ENCODE peak calls at places on chromosomes 16 and 17, in seven cellular contexts. L is activated B cell treated with CpG ODN at 0.5 μM for 24 hours, K is HFFc6, S is heart left ventricle, J is GM13977, C is fibroblast of lung, T is GM20000. W is an unnamed sample.

GRCh38 chr16:76579277-76579676 is 302.1 kb downstream of the CNTNAP4 start:
- DNase-seq in S (no peak), J (no peak), K (no peak), C (no peak), T (no peak), L (no peak), W (no peak)

GRCh38 chr16:10736926-10737625 is 6.6 kb upstream of the NUBP1 start:
- DNase-seq in K (peak; percentile 42), J (peak; percentile 80), T (peak; percentile 77), L (no peak), S (peak; percentile 68), C (peak; percentile 72), W (peak; percentile 79)

GRCh38 chr16:1509307-1510221 is 16.4 kb downstream of the TELO2 start:
- DNase-seq in J (no peak), K (no peak), S (peak; percentile 72), T (no peak), C (no peak), L (no peak), W (no peak)

GRCh38 chr16:10754941-10755340 is 11.3 kb downstream of the NUBP1 start:
- DNase-seq in S (no peak), K (peak; percentile 57), C (peak; percentile 43), L (no peak), T (no peak), J (no peak), W (no peak)

GRCh38 chr16:85422374-85423185 is 190.5 kb upstream of the GSE1 start:
- DNase-seq in L (peak; percentile 9), K (no peak), T (no peak), S (peak; percentile 19), C (no peak), J (no peak), W (no peak)

GRCh38 chr16:29821663-29822115 is 1.4 kb downstream of the MVP start:
- DNase-seq in K (peak; percentile 80), S (no peak), C (peak; percentile 80), L (no peak), T (no peak), J (no peak), W (no peak)

GRCh38 chr17:74430706-74431567 is 951 bp upstream of the GPRC5C start:
- DNase-seq in L (peak; percentile 65), J (peak; percentile 85), S (peak; percentile 83), T (peak; percentile 69), K (no peak), C (peak; percentile 27), W (peak; percentile 75)

GRCh38 chr16:31695667-31696066 is 168.0 kb downstream of the AHSP start:
- DNase-seq in C (no peak), K (no peak), J (peak; percentile 54), T (peak; percentile 56), S (no peak), L (no peak), W (peak; percentile 67)

GRCh38 chr17:47952181-47953021 is 5.3 kb downstream of the PRR15L start:
- DNase-seq in L (no peak), J (no peak), S (no peak), K (no peak), T (no peak), C (no peak), W (no peak)

GRCh38 chr17:10096556-10096955 is 101.8 kb downstream of the GAS7 start:
- DNase-seq in T (no peak), J (no peak), L (no peak), C (no peak), K (no peak), S (no peak), W (no peak)

GRCh38 chr16:10594312-10594950 is 14.0 kb upstream of the EMP2 start:
- DNase-seq in C (no peak), T (no peak), K (no peak), L (no peak), S (no peak), J (no peak), W (no peak)

GRCh38 chr16:15564619-15565339 is 78.2 kb downstream of the MARF1 start:
- DNase-seq in L (no peak), S (no peak), T (no peak), K (no peak), C (peak; percentile 27), J (no peak), W (no peak)

GRCh38 chr16:9141813-9142212 is 50.4 kb downstream of the HAPSTR1 start:
- DNase-seq in S (no peak), T (no peak), J (no peak), K (no peak), C (no peak), L (no peak), W (no peak)

GRCh38 chr17:80694085-80694991 is 149.7 kb downstream of the RPTOR start:
- DNase-seq in J (no peak), S (no peak), K (no peak), L (no peak), C (no peak), T (no peak), W (no peak)

GRCh38 chr16:67647111-67647651 is 2.2 kb downstream of the CARMIL2 start:
- DNase-seq in J (peak; percentile 25), T (peak; percentile 23), C (no peak), L (no peak), K (no peak), S (no peak), W (no peak)

GRCh38 chr17:45364531-45365390 is 47.9 kb upstream of the MAP3K14 start:
- DNase-seq in C (no peak), T (no peak), S (no peak), K (no peak), L (no peak), J (no peak), W (no peak)

GRCh38 chr16:71762186-71762585 is 37.7 kb upstream of the PHLPP2 start:
- DNase-seq in C (no peak), S (no peak), J (no peak), L (no peak), T (no peak), K (peak; percentile 67), W (no peak)

GRCh38 chr17:76089680-76090516 is 10.9 kb downstream of the ZACN start:
- DNase-seq in S (no peak), K (no peak), J (peak; percentile 8), T (no peak), C (no peak), L (no peak), W (peak; percentile 21)

GRCh38 chr16:35605921-35606320 is 2146.5 kb downstream of the TP53TG3F start:
- DNase-seq in L (no peak), K (no peak), C (no peak), J (no peak), T (no peak), S (no peak), W (no peak)

GRCh38 chr17:35129973-35130351 is 8.5 kb downstream of the FNDC8 start:
- DNase-seq in L (no peak), T (no peak), K (no peak), S (no peak), C (peak; percentile 38), J (no peak), W (no peak)

GRCh38 chr16:68563631-68564366 is 24.7 kb downstream of the ZFP90 start:
- DNase-seq in K (no peak), C (peak; percentile 12), L (no peak), S (no peak), T (no peak), J (no peak), W (no peak)

GRCh38 chr17:42387663-42388380 is 420 bp downstream of the STAT3 start:
- DNase-seq in K (no peak), J (no peak), C (peak; percentile 33), L (peak; percentile 47), S (no peak), T (peak; percentile 24), W (no peak)

GRCh38 chr16:78770353-78771091 is 671.1 kb downstream of the WWOX start:
- DNase-seq in J (peak; percentile 66), K (no peak), S (peak; percentile 74), T (peak; percentile 67), L (peak; percentile 70), C (peak; percentile 29), W (peak; percentile 80)

GRCh38 chr16:69481901-69482341 is 57.5 kb downstream of the CYB5B start:
- DNase-seq in C (peak; percentile 88), K (no peak), J (no peak), L (no peak), S (peak; percentile 89), T (no peak), W (no peak)

GRCh38 chr16:1089822-1090619 is 6.0 kb downstream of the C1QTNF8 start:
- DNase-seq in K (no peak), S (peak; percentile 65), T (no peak), C (no peak), J (no peak), L (no peak), W (no peak)

GRCh38 chr17:80461527-80462166 is 14.8 kb downstream of the NPTX1 start:
- DNase-seq in T (no peak), J (no peak), L (no peak), K (no peak), S (no peak), C (no peak), W (no peak)

GRCh38 chr16:797120-797420 is 3.5 kb downstream of the GNG13 start:
- DNase-seq in L (no peak), C (no peak), K (no peak), J (peak; percentile 66), S (no peak), T (no peak), W (no peak)

GRCh38 chr17:7295230-7296180 is 1.1 kb upstream of the YBX2 start:
- DNase-seq in T (peak; percentile 34), S (no peak), L (no peak), J (peak; percentile 32), C (no peak), K (no peak), W (no peak)
- TF ChIP-seq CTCF in T (no peak), S (no peak), L (no peak), J (no peak), C (no peak), K (no peak), W (no peak)

GRCh38 chr16:74726736-74727135 is 26.1 kb upstream of the MLKL start:
- DNase-seq in S (no peak), L (no peak), J (no peak), C (no peak), T (no peak), K (no peak), W (no peak)
- TF ChIP-seq CTCF in S (no peak), L (no peak), J (peak; percentile 50), C (peak; percentile 53), T (peak; percentile 21), K (peak; percentile 75), W (no peak)

GRCh38 chr16:25707982-25708583 is 16.3 kb downstream of the HS3ST4 start:
- DNase-seq in J (peak; percentile 39), K (no peak), C (no peak), T (peak; percentile 42), S (no peak), L (no peak), W (peak; percentile 41)
- TF ChIP-seq CTCF in J (peak; percentile 58), K (peak; percentile 65), C (no peak), T (peak; percentile 21), S (no peak), L (no peak), W (peak; percentile 33)

DNA sequence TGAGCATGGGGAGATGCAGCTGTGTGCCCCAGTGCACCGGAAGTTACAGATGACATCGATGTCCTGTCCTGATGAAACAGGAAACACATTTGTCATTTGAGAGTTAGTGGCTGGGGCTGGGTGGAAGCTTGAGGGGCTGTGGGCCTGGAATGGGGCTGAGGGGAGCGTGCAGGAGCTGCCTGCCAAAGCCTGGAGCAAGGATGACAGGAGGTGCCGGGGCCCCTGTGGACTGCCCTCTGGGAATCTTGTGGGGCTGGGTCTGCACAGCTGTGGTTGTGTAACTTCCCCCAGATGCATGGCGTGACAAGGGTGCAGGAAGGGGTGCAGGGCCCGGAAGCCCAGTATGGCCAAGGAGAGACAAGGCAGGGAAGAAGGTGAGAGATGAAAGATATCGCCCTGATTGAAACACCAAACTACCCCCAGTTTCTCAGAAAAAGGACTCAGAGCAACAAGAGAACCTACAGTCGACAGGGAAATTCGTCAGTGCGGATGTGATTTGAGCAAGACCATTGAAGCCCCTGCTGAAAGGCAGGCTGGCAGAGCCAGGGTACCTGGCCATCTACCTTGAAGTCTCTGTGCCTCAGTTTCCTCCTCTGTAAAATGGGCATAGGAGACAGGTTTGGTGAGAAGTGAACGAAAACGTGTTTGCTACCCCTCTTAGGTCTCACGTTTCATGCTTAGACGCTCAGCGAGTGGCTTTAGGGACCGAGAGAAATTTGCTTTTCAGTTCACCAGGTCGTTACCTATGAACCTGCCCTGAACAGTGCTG is 8.8 kb downstream of the MMP25 start:
- DNase-seq in C (no peak), T (no peak), L (no peak), K (no peak), S (no peak), J (peak; percentile 34), W (peak; percentile 19)
- TF ChIP-seq CTCF in C (no peak), T (no peak), L (no peak), K (no peak), S (no peak), J (no peak), W (no peak)